ENCODE peak calls at places on chromosome 17, in seven cellular contexts. Y is NCI-H1092, X is GM04503, S is HFFc6, W is ureter, M is Daoy, T is RCC 7860. B is an unnamed sample.

GRCh38 chr17:59840908-59841666 is 51.7 kb downstream of the TUBD1 start:
- DNase-seq in Y (no peak), X (no peak), S (no peak), W (no peak), M (peak; percentile 56), T (peak; percentile 45), B (no peak)

GRCh38 chr17:2798188-2798587 is 1.9 kb downstream of the RAP1GAP2 start:
- DNase-seq in Y (no peak), X (no peak), S (no peak), W (no peak), M (no peak), T (no peak), B (peak; percentile 51)

GRCh38 chr17:62714016-62714777 is 86.7 kb downstream of the MRC2 start:
- DNase-seq in Y (no peak), X (no peak), S (peak; percentile 64), W (no peak), M (no peak), T (no peak), B (no peak)

GRCh38 chr17:17570207-17570797 is 21.2 kb downstream of the PEMT start:
- DNase-seq in Y (peak; percentile 52), X (no peak), S (no peak), W (no peak), M (peak; percentile 33), T (peak; percentile 22), B (peak; percentile 82)

GRCh38 chr17:57438031-57438731 is 181.9 kb downstream of the MSI2 start:
- DNase-seq in Y (no peak), X (no peak), S (no peak), W (no peak), M (no peak), T (no peak), B (peak; percentile 21)

GRCh38 chr17:79214459-79214858 is 139.8 kb downstream of the ENGASE start:
- DNase-seq in Y (no peak), X (no peak), S (no peak), W (no peak), M (no peak), T (no peak), B (peak; percentile 66)

GRCh38 chr17:1147664-1148063 is 32.1 kb downstream of the ABR start:
- DNase-seq in Y (peak; percentile 59), X (no peak), S (peak; percentile 43), W (peak; percentile 74), M (peak; percentile 83), T (peak; percentile 44), B (peak; percentile 92)

GRCh38 chr17:61305024-61305423 is 94.6 kb upstream of the TBX2 start:
- DNase-seq in Y (no peak), X (no peak), S (no peak), W (no peak), M (no peak), T (no peak), B (no peak)

GRCh38 chr17:33463887-33464286 is 170.8 kb upstream of the ASIC2 start:
- DNase-seq in Y (no peak), X (no peak), S (no peak), W (no peak), M (no peak), T (no peak), B (no peak)

GRCh38 chr17:82863941-82864720 is 24.3 kb upstream of the ZNF750 start:
- DNase-seq in Y (no peak), X (peak; percentile 55), S (peak; percentile 72), W (no peak), M (peak; percentile 91), T (peak; percentile 84), B (no peak)

GRCh38 chr17:60577147-60577925 is 22.7 kb upstream of the PPM1D start:
- DNase-seq in Y (no peak), X (no peak), S (peak; percentile 7), W (no peak), M (peak; percentile 15), T (peak; percentile 35), B (peak; percentile 48)

GRCh38 chr17:43608313-43608712 is 53.4 kb downstream of the MEOX1 start:
- DNase-seq in Y (no peak), X (no peak), S (peak; percentile 84), W (no peak), M (peak; percentile 49), T (peak; percentile 67), B (no peak)

GRCh38 chr17:3527896-3528603 is 29.6 kb downstream of the TRPV3 start:
- DNase-seq in Y (no peak), X (no peak), S (no peak), W (no peak), M (no peak), T (no peak), B (no peak)

GRCh38 chr17:50052822-50053653 is 2.9 kb upstream of the ITGA3 start:
- DNase-seq in Y (no peak), X (no peak), S (peak; percentile 38), W (no peak), M (no peak), T (peak; percentile 47), B (no peak)

GRCh38 chr17:58680038-58680369 is 11.8 kb downstream of the TEX14 start:
- DNase-seq in Y (no peak), X (no peak), S (no peak), W (no peak), M (no peak), T (no peak), B (no peak)

GRCh38 chr17:47188266-47188665 is 829 bp downstream of the CDC27 start:
- DNase-seq in Y (no peak), X (peak; percentile 14), S (peak; percentile 37), W (no peak), M (peak; percentile 23), T (no peak), B (peak; percentile 29)